ENCODE peak calls at places on chromosome 1, in eight cellular contexts. One of them, this sample, is unnamed.

GRCh38 chr1:61268546-61269243 is 186.3 kb downstream of the NFIA start:
- DNase-seq in IMR-90: no peak
- DNase-seq in H1: no peak
- DNase-seq in heart left ventricle: no peak
- DNase-seq in uterus: no peak
- DNase-seq in transverse colon: no peak
- DNase-seq in sigmoid colon: no peak
- DNase-seq in stomach: no peak
- DNase-seq in this sample: no peak

GRCh38 chr1:18109058-18109755 is 1.6 kb downstream of the IGSF21 start:
- DNase-seq in heart left ventricle: no peak
- DNase-seq in transverse colon: no peak
- DNase-seq in H1: no peak
- DNase-seq in uterus: no peak
- DNase-seq in stomach: no peak
- DNase-seq in IMR-90: no peak
- DNase-seq in sigmoid colon: no peak
- DNase-seq in this sample: no peak

GRCh38 chr1:58883037-58883887 is 99.4 kb upstream of the JUN start:
- DNase-seq in heart left ventricle: peak; percentile 65
- DNase-seq in H1: no peak
- DNase-seq in IMR-90: peak; percentile 97
- DNase-seq in uterus: peak; percentile 71
- DNase-seq in stomach: peak; percentile 85
- DNase-seq in transverse colon: peak; percentile 72
- DNase-seq in sigmoid colon: peak; percentile 86
- DNase-seq in this sample: peak; percentile 66

GRCh38 chr1:41620365-41621169 is 136.1 kb upstream of the EDN2 start:
- DNase-seq in uterus: no peak
- DNase-seq in transverse colon: no peak
- DNase-seq in heart left ventricle: no peak
- DNase-seq in H1: no peak
- DNase-seq in sigmoid colon: peak; percentile 20
- DNase-seq in IMR-90: no peak
- DNase-seq in stomach: no peak
- DNase-seq in this sample: no peak

GRCh38 chr1:206068314-206068713 is 15.3 kb downstream of the RHEX start:
- DNase-seq in uterus: no peak
- DNase-seq in sigmoid colon: no peak
- DNase-seq in heart left ventricle: no peak
- DNase-seq in transverse colon: no peak
- DNase-seq in stomach: no peak
- DNase-seq in H1: no peak
- DNase-seq in IMR-90: no peak
- DNase-seq in this sample: no peak

GRCh38 chr1:74629283-74629682 is 44.3 kb downstream of the ERICH3 start:
- DNase-seq in IMR-90: no peak
- DNase-seq in H1: peak; percentile 21
- DNase-seq in sigmoid colon: no peak
- DNase-seq in heart left ventricle: no peak
- DNase-seq in stomach: no peak
- DNase-seq in uterus: no peak
- DNase-seq in transverse colon: no peak
- DNase-seq in this sample: no peak

GRCh38 chr1:116122955-116123757 is 12.0 kb downstream of the MAB21L3 start:
- DNase-seq in stomach: peak; percentile 37
- DNase-seq in uterus: no peak
- DNase-seq in IMR-90: peak; percentile 77
- DNase-seq in sigmoid colon: no peak
- DNase-seq in H1: no peak
- DNase-seq in heart left ventricle: no peak
- DNase-seq in transverse colon: peak; percentile 68
- DNase-seq in this sample: no peak

GRCh38 chr1:101295212-101295611 is 58.4 kb downstream of the S1PR1 start:
- DNase-seq in H1: no peak
- DNase-seq in stomach: no peak
- DNase-seq in IMR-90: no peak
- DNase-seq in heart left ventricle: no peak
- DNase-seq in uterus: no peak
- DNase-seq in transverse colon: peak; percentile 16
- DNase-seq in sigmoid colon: no peak
- DNase-seq in this sample: no peak

GRCh38 chr1:53511933-53512806 is 53.0 kb downstream of the DMRTB1 start:
- DNase-seq in IMR-90: peak; percentile 72
- DNase-seq in H1: no peak
- DNase-seq in transverse colon: no peak
- DNase-seq in uterus: peak; percentile 58
- DNase-seq in heart left ventricle: peak; percentile 54
- DNase-seq in sigmoid colon: no peak
- DNase-seq in stomach: no peak
- DNase-seq in this sample: no peak

GRCh38 chr1:57279909-57280666 is 143.8 kb downstream of the DAB1 start:
- DNase-seq in stomach: no peak
- DNase-seq in heart left ventricle: no peak
- DNase-seq in uterus: no peak
- DNase-seq in transverse colon: no peak
- DNase-seq in sigmoid colon: no peak
- DNase-seq in H1: no peak
- DNase-seq in IMR-90: peak; percentile 2
- DNase-seq in this sample: no peak

GRCh38 chr1:245322673-245323072 is 167.9 kb downstream of the KIF26B start:
- DNase-seq in IMR-90: no peak
- DNase-seq in uterus: no peak
- DNase-seq in sigmoid colon: no peak
- DNase-seq in H1: no peak
- DNase-seq in stomach: no peak
- DNase-seq in heart left ventricle: no peak
- DNase-seq in transverse colon: no peak
- DNase-seq in this sample: no peak

GRCh38 chr1:109619655-109620395 is at the start of gene AMPD2:
- DNase-seq in uterus: peak; percentile 78
- DNase-seq in H1: no peak
- DNase-seq in IMR-90: peak; percentile 89
- DNase-seq in sigmoid colon: peak; percentile 90
- DNase-seq in heart left ventricle: peak; percentile 84
- DNase-seq in stomach: peak; percentile 80
- DNase-seq in transverse colon: peak; percentile 85
- DNase-seq in this sample: peak; percentile 77

GRCh38 chr1:43835141-43836021 is 98.2 kb upstream of the ARTN start:
- DNase-seq in uterus: peak; percentile 39
- DNase-seq in heart left ventricle: no peak
- DNase-seq in H1: peak; percentile 13
- DNase-seq in stomach: no peak
- DNase-seq in sigmoid colon: no peak
- DNase-seq in IMR-90: peak; percentile 88
- DNase-seq in transverse colon: no peak
- DNase-seq in this sample: peak; percentile 55

GRCh38 chr1:39540504-39541031 is 36.0 kb downstream of the PABPC4 start:
- DNase-seq in transverse colon: peak; percentile 52
- DNase-seq in uterus: peak; percentile 82
- DNase-seq in heart left ventricle: peak; percentile 65
- DNase-seq in IMR-90: peak; percentile 77
- DNase-seq in sigmoid colon: peak; percentile 84
- DNase-seq in stomach: peak; percentile 33
- DNase-seq in H1: no peak
- DNase-seq in this sample: no peak

GRCh38 chr1:42732126-42732680 is 7.8 kb downstream of the CLDN19 start:
- DNase-seq in sigmoid colon: no peak
- DNase-seq in stomach: no peak
- DNase-seq in uterus: no peak
- DNase-seq in transverse colon: no peak
- DNase-seq in IMR-90: peak; percentile 10
- DNase-seq in heart left ventricle: no peak
- DNase-seq in H1: no peak
- DNase-seq in this sample: no peak

GRCh38 chr1:220113136-220113695 is 19.3 kb downstream of the IARS2 start:
- DNase-seq in heart left ventricle: no peak
- DNase-seq in uterus: no peak
- DNase-seq in H1: no peak
- DNase-seq in transverse colon: no peak
- DNase-seq in sigmoid colon: no peak
- DNase-seq in stomach: no peak
- DNase-seq in IMR-90: peak; percentile 20
- DNase-seq in this sample: peak; percentile 48

GRCh38 chr1:225437710-225438437 is 10.0 kb upstream of the LBR start:
- DNase-seq in transverse colon: peak; percentile 31
- DNase-seq in stomach: no peak
- DNase-seq in IMR-90: peak; percentile 45
- DNase-seq in uterus: no peak
- DNase-seq in heart left ventricle: no peak
- DNase-seq in H1: no peak
- DNase-seq in sigmoid colon: peak; percentile 73
- DNase-seq in this sample: peak; percentile 15

GRCh38 chr1:225435957-225436392 is 8.1 kb upstream of the LBR start:
- DNase-seq in heart left ventricle: no peak
- DNase-seq in IMR-90: no peak
- DNase-seq in transverse colon: no peak
- DNase-seq in uterus: no peak
- DNase-seq in H1: no peak
- DNase-seq in sigmoid colon: no peak
- DNase-seq in stomach: no peak
- DNase-seq in this sample: no peak

GRCh38 chr1:225442156-225442555 is 14.3 kb upstream of the LBR start:
- DNase-seq in stomach: no peak
- DNase-seq in transverse colon: no peak
- DNase-seq in sigmoid colon: peak; percentile 47
- DNase-seq in H1: no peak
- DNase-seq in IMR-90: no peak
- DNase-seq in heart left ventricle: no peak
- DNase-seq in uterus: no peak
- DNase-seq in this sample: no peak

GRCh38 chr1:225441314-225442119 is 13.7 kb upstream of the LBR start:
- DNase-seq in sigmoid colon: peak; percentile 40
- DNase-seq in IMR-90: no peak
- DNase-seq in stomach: no peak
- DNase-seq in heart left ventricle: no peak
- DNase-seq in transverse colon: peak; percentile 80
- DNase-seq in uterus: no peak
- DNase-seq in H1: no peak
- DNase-seq in this sample: no peak

DNA sequence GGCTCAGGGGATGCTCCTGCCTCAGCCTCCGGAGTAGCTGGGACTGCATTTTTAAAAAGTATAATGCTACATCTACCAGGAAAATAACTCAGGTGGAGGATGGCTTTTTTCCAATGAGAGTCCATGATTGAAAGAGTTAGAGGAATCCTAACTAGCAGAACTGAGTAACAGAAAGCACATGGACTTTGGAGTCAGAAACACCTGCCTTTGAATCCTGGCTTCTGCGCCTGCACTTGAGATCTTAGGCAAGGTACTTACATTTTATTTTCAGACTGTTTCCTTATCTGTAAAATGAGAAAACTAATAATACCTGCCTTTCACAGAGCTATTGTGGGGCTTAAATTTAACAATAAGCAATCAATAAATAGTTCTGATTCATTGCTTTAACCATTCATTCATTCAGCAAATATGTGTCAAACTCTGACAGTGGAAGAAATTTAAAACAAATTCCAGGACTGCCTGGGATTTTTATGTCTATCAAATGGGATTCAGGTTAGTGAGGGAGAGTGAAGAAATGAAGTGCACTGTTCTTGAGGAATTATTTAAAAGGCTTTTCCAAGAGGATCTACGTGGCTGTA is 12.6 kb upstream of the LBR start:
- DNase-seq in H1: no peak
- DNase-seq in sigmoid colon: no peak
- DNase-seq in transverse colon: peak; percentile 52
- DNase-seq in stomach: no peak
- DNase-seq in uterus: no peak
- DNase-seq in heart left ventricle: no peak
- DNase-seq in IMR-90: no peak
- DNase-seq in this sample: no peak
- TF ChIP-seq POLR2A in H1: no peak
- TF ChIP-seq POLR2A in sigmoid colon: no peak
- TF ChIP-seq POLR2A in transverse colon: no peak
- TF ChIP-seq POLR2A in stomach: no peak
- TF ChIP-seq POLR2A in uterus: no peak
- TF ChIP-seq POLR2A in heart left ventricle: no peak
- TF ChIP-seq POLR2A in IMR-90: no peak
- TF ChIP-seq POLR2A in this sample: no peak

DNA sequence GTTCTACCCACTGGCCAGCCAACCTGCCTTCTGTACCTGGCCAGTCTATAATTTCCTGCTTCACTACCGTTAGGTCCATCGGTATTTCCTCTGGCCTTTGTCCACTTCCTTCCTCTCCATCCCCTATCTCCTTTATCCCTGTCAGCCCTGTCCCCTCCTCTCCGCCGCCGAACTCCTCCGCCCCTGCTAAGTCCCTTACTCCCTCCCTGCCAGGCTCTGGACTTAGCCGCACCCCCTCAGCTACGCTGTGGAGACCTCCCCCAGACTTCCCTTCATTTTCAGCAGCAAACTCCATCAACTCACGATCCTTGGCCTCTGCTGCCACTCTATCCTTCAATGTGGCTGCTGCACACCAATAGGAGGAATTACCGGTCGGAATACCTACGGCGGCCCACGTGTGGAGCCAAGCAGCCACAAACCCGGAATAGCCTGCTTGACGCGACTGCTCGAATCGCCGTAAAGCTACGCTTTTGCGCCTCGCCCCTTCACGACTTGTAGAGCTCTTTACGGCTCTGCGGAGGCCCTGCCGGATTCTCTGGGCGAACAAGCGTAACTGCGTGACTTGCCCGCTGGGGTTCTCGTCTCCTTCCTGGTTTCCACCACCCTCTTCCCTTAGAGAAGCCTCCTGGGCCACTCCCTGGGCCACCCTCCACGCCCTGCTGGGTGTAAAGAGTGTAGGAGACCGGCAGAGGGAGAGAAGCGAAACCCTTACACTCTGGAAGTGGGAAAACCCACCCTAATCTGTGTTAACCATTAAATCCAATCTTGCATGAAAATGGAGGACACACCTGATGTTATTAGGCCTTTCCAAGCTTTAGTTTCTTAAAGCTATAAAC is at the start of gene ZNHIT6:
- DNase-seq in IMR-90: peak; percentile 98
- DNase-seq in uterus: peak; percentile 86
- DNase-seq in sigmoid colon: peak; percentile 94
- DNase-seq in transverse colon: peak; percentile 93
- DNase-seq in heart left ventricle: peak; percentile 89
- DNase-seq in H1: peak; percentile 85
- DNase-seq in stomach: peak; percentile 91
- DNase-seq in this sample: peak; percentile 91
- TF ChIP-seq POLR2A in IMR-90: peak; percentile 37
- TF ChIP-seq POLR2A in uterus: no peak
- TF ChIP-seq POLR2A in sigmoid colon: peak; percentile 16
- TF ChIP-seq POLR2A in transverse colon: peak; percentile 62
- TF ChIP-seq POLR2A in heart left ventricle: no peak
- TF ChIP-seq POLR2A in H1: peak; percentile 63
- TF ChIP-seq POLR2A in stomach: no peak
- TF ChIP-seq POLR2A in this sample: peak; percentile 82

GRCh38 chr1:34865981-34866761 is 6.6 kb upstream of the SMIM12 start:
- DNase-seq in heart left ventricle: peak; percentile 86
- DNase-seq in sigmoid colon: peak; percentile 91
- DNase-seq in IMR-90: peak; percentile 53
- DNase-seq in transverse colon: peak; percentile 92
- DNase-seq in H1: peak; percentile 68
- DNase-seq in stomach: peak; percentile 89
- DNase-seq in uterus: peak; percentile 83
- DNase-seq in this sample: peak; percentile 90
- TF ChIP-seq POLR2A in heart left ventricle: no peak
- TF ChIP-seq POLR2A in sigmoid colon: no peak
- TF ChIP-seq POLR2A in IMR-90: no peak
- TF ChIP-seq POLR2A in transverse colon: peak; percentile 56
- TF ChIP-seq POLR2A in H1: no peak
- TF ChIP-seq POLR2A in stomach: no peak
- TF ChIP-seq POLR2A in uterus: no peak
- TF ChIP-seq POLR2A in this sample: peak; percentile 29

GRCh38 chr1:23393706-23394105 is 24.1 kb upstream of the ZNF436 start:
- DNase-seq in IMR-90: peak; percentile 76
- DNase-seq in transverse colon: peak; percentile 25
- DNase-seq in stomach: no peak
- DNase-seq in heart left ventricle: no peak
- DNase-seq in uterus: peak; percentile 84
- DNase-seq in H1: no peak
- DNase-seq in sigmoid colon: peak; percentile 89
- DNase-seq in this sample: no peak
- TF ChIP-seq POLR2A in IMR-90: no peak
- TF ChIP-seq POLR2A in transverse colon: no peak
- TF ChIP-seq POLR2A in stomach: no peak
- TF ChIP-seq POLR2A in heart left ventricle: no peak
- TF ChIP-seq POLR2A in uterus: no peak
- TF ChIP-seq POLR2A in H1: no peak
- TF ChIP-seq POLR2A in sigmoid colon: no peak
- TF ChIP-seq POLR2A in this sample: no peak